ENCODE peak calls at places on chromosomes 2 and 18, in five cellular contexts. One of them, this sample, is unnamed.

GRCh38 chr2:120771556-120772208 is 36.0 kb downstream of the GLI2 start:
- DNase-seq in transverse colon: peak
- DNase-seq in endothelial cell: no peak
- DNase-seq in mesothelial cell of epicardium: no peak
- DNase-seq in tibial artery: peak
- DNase-seq in this sample: no peak

GRCh38 chr2:96470636-96471035 is 34.5 kb downstream of the NEURL3 start:
- DNase-seq in transverse colon: peak
- DNase-seq in endothelial cell: peak
- DNase-seq in mesothelial cell of epicardium: no peak
- DNase-seq in tibial artery: no peak
- DNase-seq in this sample: peak

GRCh38 chr2:127619191-127619590 is 26.8 kb upstream of the GPR17 start:
- DNase-seq in transverse colon: peak
- DNase-seq in endothelial cell: no peak
- DNase-seq in mesothelial cell of epicardium: no peak
- DNase-seq in tibial artery: no peak
- DNase-seq in this sample: no peak

GRCh38 chr18:49762191-49763077 is 50.9 kb downstream of the ACAA2 start:
- DNase-seq in transverse colon: no peak
- DNase-seq in endothelial cell: no peak
- DNase-seq in mesothelial cell of epicardium: no peak
- DNase-seq in tibial artery: peak
- DNase-seq in this sample: no peak

GRCh38 chr2:190693533-190694226 is 44.8 kb downstream of the NAB1 start:
- DNase-seq in transverse colon: no peak
- DNase-seq in endothelial cell: no peak
- DNase-seq in mesothelial cell of epicardium: no peak
- DNase-seq in tibial artery: no peak
- DNase-seq in this sample: no peak

GRCh38 chr2:193778293-193778692 is 1583.6 kb upstream of the TMEFF2 start:
- DNase-seq in transverse colon: no peak
- DNase-seq in endothelial cell: no peak
- DNase-seq in mesothelial cell of epicardium: no peak
- DNase-seq in tibial artery: no peak
- DNase-seq in this sample: no peak

GRCh38 chr2:218073185-218073584 is 4.1 kb downstream of the RUFY4 start:
- DNase-seq in transverse colon: no peak
- DNase-seq in endothelial cell: no peak
- DNase-seq in mesothelial cell of epicardium: no peak
- DNase-seq in tibial artery: no peak
- DNase-seq in this sample: no peak

GRCh38 chr2:218325566-218326160 is 31.0 kb upstream of the CATIP start:
- DNase-seq in transverse colon: no peak
- DNase-seq in endothelial cell: no peak
- DNase-seq in mesothelial cell of epicardium: no peak
- DNase-seq in tibial artery: no peak
- DNase-seq in this sample: no peak

GRCh38 chr2:223062304-223062845 is 10.4 kb downstream of the KCNE4 start:
- DNase-seq in transverse colon: no peak
- DNase-seq in endothelial cell: no peak
- DNase-seq in mesothelial cell of epicardium: no peak
- DNase-seq in tibial artery: no peak
- DNase-seq in this sample: no peak

GRCh38 chr18:3689091-3689490 is 239.1 kb downstream of the TGIF1 start:
- DNase-seq in transverse colon: no peak
- DNase-seq in endothelial cell: no peak
- DNase-seq in mesothelial cell of epicardium: no peak
- DNase-seq in tibial artery: no peak
- DNase-seq in this sample: no peak

GRCh38 chr2:29516767-29517166 is 401.6 kb downstream of the CLIP4 start:
- DNase-seq in transverse colon: no peak
- DNase-seq in endothelial cell: no peak
- DNase-seq in mesothelial cell of epicardium: no peak
- DNase-seq in tibial artery: no peak
- DNase-seq in this sample: no peak

GRCh38 chr2:232988444-232988843 is 24.6 kb downstream of the NGEF start:
- DNase-seq in transverse colon: peak
- DNase-seq in endothelial cell: no peak
- DNase-seq in mesothelial cell of epicardium: no peak
- DNase-seq in tibial artery: peak
- DNase-seq in this sample: no peak

GRCh38 chr2:112184121-112184520 is 45.9 kb downstream of the FBLN7 start:
- DNase-seq in transverse colon: no peak
- DNase-seq in endothelial cell: no peak
- DNase-seq in mesothelial cell of epicardium: no peak
- DNase-seq in tibial artery: no peak
- DNase-seq in this sample: no peak

GRCh38 chr2:62309465-62310091 is 113.7 kb downstream of the B3GNT2 start:
- DNase-seq in transverse colon: no peak
- DNase-seq in endothelial cell: peak
- DNase-seq in mesothelial cell of epicardium: no peak
- DNase-seq in tibial artery: no peak
- DNase-seq in this sample: no peak

GRCh38 chr2:235049719-235050118 is 97.9 kb downstream of the SH3BP4 start:
- DNase-seq in transverse colon: no peak
- DNase-seq in endothelial cell: no peak
- DNase-seq in mesothelial cell of epicardium: no peak
- DNase-seq in tibial artery: peak
- DNase-seq in this sample: no peak

GRCh38 chr2:44004735-44005602 is 9.2 kb upstream of the LRPPRC start:
- DNase-seq in transverse colon: no peak
- DNase-seq in endothelial cell: no peak
- DNase-seq in mesothelial cell of epicardium: no peak
- DNase-seq in tibial artery: no peak
- DNase-seq in this sample: no peak

GRCh38 chr2:113282747-113283533 is 4.2 kb upstream of the PAX8 start:
- DNase-seq in transverse colon: peak
- DNase-seq in endothelial cell: no peak
- DNase-seq in mesothelial cell of epicardium: no peak
- DNase-seq in tibial artery: peak
- DNase-seq in this sample: no peak
- TF ChIP-seq CTCF in transverse colon: peak
- TF ChIP-seq CTCF in endothelial cell: no peak
- TF ChIP-seq CTCF in mesothelial cell of epicardium: no peak
- TF ChIP-seq CTCF in tibial artery: peak
- TF ChIP-seq CTCF in this sample: no peak

GRCh38 chr2:168343586-168343985 is 96.2 kb upstream of the STK39 start:
- DNase-seq in transverse colon: no peak
- DNase-seq in endothelial cell: no peak
- DNase-seq in mesothelial cell of epicardium: no peak
- DNase-seq in tibial artery: no peak
- DNase-seq in this sample: no peak

GRCh38 chr2:168346725-168347477 is 99.5 kb upstream of the STK39 start:
- DNase-seq in transverse colon: peak
- DNase-seq in endothelial cell: peak
- DNase-seq in mesothelial cell of epicardium: peak
- DNase-seq in tibial artery: peak
- DNase-seq in this sample: peak

GRCh38 chr2:168348076-168348475 is 100.7 kb upstream of the STK39 start:
- DNase-seq in transverse colon: peak
- DNase-seq in endothelial cell: peak
- DNase-seq in mesothelial cell of epicardium: no peak
- DNase-seq in tibial artery: no peak
- DNase-seq in this sample: no peak

GRCh38 chr2:168344706-168345105 is 97.3 kb upstream of the STK39 start:
- DNase-seq in transverse colon: no peak
- DNase-seq in endothelial cell: no peak
- DNase-seq in mesothelial cell of epicardium: no peak
- DNase-seq in tibial artery: no peak
- DNase-seq in this sample: no peak

GRCh38 chr2:168345601-168346000 is 98.2 kb upstream of the STK39 start:
- DNase-seq in transverse colon: no peak
- DNase-seq in endothelial cell: no peak
- DNase-seq in mesothelial cell of epicardium: no peak
- DNase-seq in tibial artery: no peak
- DNase-seq in this sample: no peak
- TF ChIP-seq CTCF in transverse colon: no peak
- TF ChIP-seq CTCF in endothelial cell: no peak
- TF ChIP-seq CTCF in mesothelial cell of epicardium: no peak
- TF ChIP-seq CTCF in tibial artery: no peak
- TF ChIP-seq CTCF in this sample: no peak

DNA sequence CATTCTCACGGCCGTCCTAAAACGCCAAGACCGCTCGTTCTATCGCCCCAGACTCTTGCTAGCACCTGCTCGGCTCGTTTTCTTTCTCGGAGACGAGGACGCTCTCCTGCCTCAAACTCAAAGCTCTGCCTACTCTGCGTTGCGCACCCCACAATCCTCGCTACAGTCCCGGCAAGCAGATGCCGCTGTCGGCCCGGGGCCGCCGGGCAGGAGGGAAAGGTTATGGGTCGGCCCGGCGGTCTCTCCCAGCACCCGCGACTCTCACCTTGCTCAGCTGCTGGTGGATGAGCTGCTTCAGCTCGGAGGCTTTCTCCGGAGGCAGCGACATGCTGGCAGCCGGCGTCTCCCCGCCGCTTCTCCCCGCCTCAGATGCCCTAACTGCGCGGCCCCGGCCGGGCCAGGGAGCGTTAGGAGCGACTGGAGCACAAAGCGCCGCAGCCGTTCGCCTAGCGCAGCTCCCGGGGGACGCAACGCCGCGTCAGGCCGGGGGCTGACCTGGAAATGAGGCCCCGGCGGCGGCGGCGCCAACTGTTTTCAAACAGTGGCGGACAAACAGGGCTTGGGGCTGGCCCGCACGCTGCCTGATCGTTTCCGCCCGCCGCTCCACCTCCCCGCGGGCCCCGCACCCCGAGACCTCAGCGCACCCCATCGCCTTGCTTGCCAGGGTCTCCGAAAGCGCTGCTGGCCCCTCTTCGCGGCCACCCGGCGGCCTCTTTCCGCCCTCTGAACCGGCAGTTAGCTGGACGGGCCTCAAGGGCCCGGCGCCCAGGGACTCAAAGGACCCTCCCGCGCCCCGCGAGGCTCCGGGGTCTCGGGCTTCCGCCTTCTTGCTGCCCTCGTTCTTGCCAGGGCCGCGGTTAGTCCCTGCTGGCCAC is at the start of the genes CEP76 and PSMG2:
- DNase-seq in transverse colon: peak
- DNase-seq in endothelial cell: peak
- DNase-seq in mesothelial cell of epicardium: peak
- DNase-seq in tibial artery: peak
- DNase-seq in this sample: peak
- TF ChIP-seq CTCF in transverse colon: no peak
- TF ChIP-seq CTCF in endothelial cell: no peak
- TF ChIP-seq CTCF in mesothelial cell of epicardium: no peak
- TF ChIP-seq CTCF in tibial artery: no peak
- TF ChIP-seq CTCF in this sample: no peak

GRCh38 chr2:58871469-58872142 is 630.5 kb upstream of the FANCL start:
- DNase-seq in transverse colon: no peak
- DNase-seq in endothelial cell: no peak
- DNase-seq in mesothelial cell of epicardium: no peak
- DNase-seq in tibial artery: no peak
- DNase-seq in this sample: no peak
- TF ChIP-seq CTCF in transverse colon: no peak
- TF ChIP-seq CTCF in endothelial cell: peak
- TF ChIP-seq CTCF in mesothelial cell of epicardium: peak
- TF ChIP-seq CTCF in tibial artery: no peak
- TF ChIP-seq CTCF in this sample: no peak